ENCODE peak calls at places on chromosome 1, in eight cellular contexts. A, W, F, G, X, B, J and P are unnamed samples.

GRCh38 chr1:244349103-244349531 is 102.6 kb downstream of the ADSS2 start:
- DNase-seq in F (no peak), X (no peak), W (peak), J (no peak), B (no peak), G (peak), A (peak), P (peak)

GRCh38 chr1:160951443-160952128 is 3.0 kb downstream of the ITLN2 start:
- DNase-seq in F (peak), B (peak), W (peak), J (peak), G (peak), X (peak), A (no peak), P (peak)

GRCh38 chr1:225426395-225427248 is 1.2 kb downstream of the LBR start:
- DNase-seq in J (no peak), B (no peak), W (no peak), X (no peak), F (peak), A (no peak), G (peak), P (no peak)

GRCh38 chr1:221263831-221264767 is 384.9 kb downstream of the HLX start:
- DNase-seq in B (peak), G (peak), X (peak), W (peak), A (peak), J (no peak), F (peak), P (peak)

GRCh38 chr1:21603177-21604138 is 65.7 kb downstream of the RAP1GAP start:
- DNase-seq in B (no peak), F (no peak), W (no peak), G (no peak), X (no peak), J (no peak), A (no peak), P (no peak)

GRCh38 chr1:222240536-222241181 is 307.2 kb downstream of the HHIPL2 start:
- DNase-seq in G (peak), A (no peak), F (peak), J (no peak), W (no peak), B (no peak), X (no peak), P (peak)

GRCh38 chr1:27536767-27537166 is 46.8 kb upstream of the WASF2 start:
- DNase-seq in F (peak), A (no peak), G (peak), W (peak), X (no peak), B (peak), J (no peak), P (peak)

GRCh38 chr1:207140536-207140935 is 36.5 kb downstream of the C4BPA start:
- DNase-seq in A (no peak), J (no peak), W (no peak), F (no peak), X (no peak), G (peak), B (no peak), P (peak)

GRCh38 chr1:203055983-203056382 is 29.7 kb downstream of the PPFIA4 start:
- DNase-seq in A (no peak), X (no peak), G (no peak), J (no peak), W (no peak), F (no peak), B (no peak), P (no peak)

GRCh38 chr1:181936768-181937581 is 124.5 kb downstream of the ZNF648 start:
- DNase-seq in G (peak), A (no peak), W (peak), B (peak), J (no peak), F (peak), X (peak), P (peak)

GRCh38 chr1:19067187-19067911 is 110.9 kb upstream of the IFFO2 start:
- DNase-seq in X (no peak), B (no peak), F (no peak), A (no peak), W (peak), G (no peak), J (no peak), P (peak)

GRCh38 chr1:229769006-229769405 is 143.0 kb downstream of the URB2 start:
- DNase-seq in X (no peak), W (no peak), G (no peak), J (no peak), B (no peak), A (no peak), F (no peak), P (no peak)

GRCh38 chr1:219938706-219939105 is 10.3 kb upstream of the SLC30A10 start:
- DNase-seq in G (peak), W (no peak), A (no peak), X (no peak), B (no peak), F (peak), J (no peak), P (peak)

GRCh38 chr1:40817791-40818263 is 34.2 kb downstream of the KCNQ4 start:
- DNase-seq in A (no peak), W (no peak), J (no peak), X (no peak), G (no peak), B (no peak), F (no peak), P (no peak)

GRCh38 chr1:219385786-219386427 is 212.2 kb downstream of the LYPLAL1 start:
- DNase-seq in W (peak), F (peak), G (peak), J (no peak), A (peak), X (peak), B (no peak), P (peak)

GRCh38 chr1:208101661-208102431 is 142.3 kb downstream of the PLXNA2 start:
- DNase-seq in G (no peak), B (no peak), J (no peak), A (no peak), X (no peak), F (no peak), W (no peak), P (peak)

GRCh38 chr1:58886611-58887010 is 102.8 kb upstream of the JUN start:
- DNase-seq in J (no peak), X (no peak), W (no peak), B (no peak), A (no peak), G (no peak), F (no peak), P (no peak)

GRCh38 chr1:226109829-226110248 is 47.3 kb downstream of the H3-3A start:
- DNase-seq in G (peak), A (no peak), X (peak), J (peak), B (peak), W (peak), F (peak), P (peak)

GRCh38 chr1:203572134-203572625 is 54.5 kb upstream of the ATP2B4 start:
- DNase-seq in X (no peak), G (no peak), J (no peak), W (peak), A (no peak), F (peak), B (no peak), P (no peak)

GRCh38 chr1:243791586-243792267 is 58.3 kb downstream of the AKT3 start:
- DNase-seq in X (no peak), A (no peak), J (no peak), W (no peak), F (no peak), B (no peak), G (no peak), P (no peak)

GRCh38 chr1:162357681-162358266 is 18.9 kb downstream of the SPATA46 start:
- DNase-seq in G (peak), W (peak), B (no peak), A (no peak), X (peak), F (peak), J (no peak), P (peak)

GRCh38 chr1:6157528-6158174 is 22.5 kb downstream of the CHD5 start:
- DNase-seq in J (no peak), F (peak), W (no peak), X (peak), A (no peak), B (no peak), G (peak), P (peak)

GRCh38 chr1:223000549-223001135 is 142.4 kb downstream of the TLR5 start:
- DNase-seq in J (no peak), X (no peak), F (peak), B (no peak), A (no peak), G (no peak), W (no peak), P (no peak)

GRCh38 chr1:76124196-76124595 is 49.6 kb downstream of the ST6GALNAC3 start:
- DNase-seq in G (peak), W (no peak), A (no peak), J (no peak), X (no peak), B (no peak), F (peak), P (no peak)

GRCh38 chr1:39398278-39399010 is 93.0 kb upstream of the BMP8A start:
- DNase-seq in F (peak), W (peak), G (peak), J (no peak), B (peak), X (no peak), A (peak), P (peak)

GRCh38 chr1:5311147-5311546 is 656.7 kb downstream of the AJAP1 start:
- DNase-seq in G (no peak), A (no peak), W (no peak), B (no peak), J (no peak), X (no peak), F (no peak), P (no peak)

GRCh38 chr1:15799928-15800835 is 7.3 kb downstream of the UQCRHL start:
- DNase-seq in A (peak), W (peak), J (no peak), G (peak), F (peak), X (peak), B (peak), P (peak)

GRCh38 chr1:165879946-165880345 is 52.5 kb downstream of the UCK2 start:
- DNase-seq in G (no peak), W (no peak), X (no peak), F (no peak), J (no peak), B (no peak), A (no peak), P (no peak)

GRCh38 chr1:30898031-30898815 is 10.3 kb downstream of the SDC3 start:
- DNase-seq in F (no peak), A (no peak), W (no peak), G (no peak), B (no peak), J (no peak), X (no peak), P (no peak)

GRCh38 chr1:24409535-24409934 is 4.0 kb downstream of the STPG1 start:
- DNase-seq in J (no peak), A (no peak), B (no peak), G (peak), F (no peak), W (no peak), X (no peak), P (peak)

GRCh38 chr1:111202366-111202706 is 1.9 kb upstream of the DENND2D start:
- DNase-seq in J (no peak), A (no peak), W (no peak), X (no peak), B (no peak), F (no peak), G (no peak), P (no peak)

GRCh38 chr1:66265796-66266195 is 268.2 kb upstream of the SGIP1 start:
- DNase-seq in A (no peak), J (no peak), W (no peak), B (no peak), F (no peak), X (no peak), G (peak), P (peak)

GRCh38 chr1:26743426-26744059 is 44.2 kb upstream of the PIGV start:
- DNase-seq in W (no peak), G (no peak), B (no peak), X (no peak), J (no peak), A (no peak), F (no peak), P (no peak)

GRCh38 chr1:18875107-18875795 is 15.8 kb upstream of the TAS1R2 start:
- DNase-seq in A (peak), G (peak), F (peak), W (peak), J (peak), B (peak), X (peak), P (peak)

GRCh38 chr1:24385160-24385939 is 28.2 kb downstream of the STPG1 start:
- DNase-seq in G (peak), A (no peak), W (peak), F (no peak), J (no peak), X (no peak), B (no peak), P (no peak)

GRCh38 chr1:150917387-150917786 is 8.8 kb upstream of the SETDB1 start:
- DNase-seq in A (no peak), X (no peak), B (no peak), G (no peak), F (no peak), J (no peak), W (no peak), P (no peak)

GRCh38 chr1:177274687-177275211 is 104.0 kb downstream of the BRINP2 start:
- DNase-seq in G (no peak), B (no peak), W (no peak), A (no peak), J (no peak), F (no peak), X (no peak), P (no peak)

GRCh38 chr1:4684849-4685248 is 30.4 kb downstream of the AJAP1 start:
- DNase-seq in A (no peak), F (no peak), X (no peak), W (peak), G (no peak), B (no peak), J (no peak), P (no peak)

GRCh38 chr1:246317723-246318359 is 189.2 kb downstream of the SMYD3 start:
- DNase-seq in F (no peak), G (peak), W (no peak), B (no peak), X (no peak), A (no peak), J (no peak), P (peak)

GRCh38 chr1:214184992-214185391 is 96.0 kb upstream of the SMYD2 start:
- DNase-seq in B (no peak), J (no peak), F (no peak), W (no peak), G (no peak), X (no peak), A (no peak), P (no peak)